ENCODE peak calls at places on chromosomes 2 and 18, in five cellular contexts. One of them, this sample, is unnamed.

GRCh38 chr18:78512080-78512601 is 467.5 kb upstream of the SALL3 start:
- DNase-seq in A549: no peak
- DNase-seq in K562: no peak
- DNase-seq in HepG2: no peak
- DNase-seq in GM12878: no peak
- DNase-seq in this sample: no peak

GRCh38 chr18:3383381-3383915 is 66.5 kb upstream of the TGIF1 start:
- DNase-seq in A549: no peak
- DNase-seq in K562: no peak
- DNase-seq in HepG2: no peak
- DNase-seq in GM12878: no peak
- DNase-seq in this sample: peak

GRCh38 chr2:208072250-208072892 is 47.0 kb upstream of the PLEKHM3 start:
- DNase-seq in A549: peak
- DNase-seq in K562: peak
- DNase-seq in HepG2: peak
- DNase-seq in GM12878: peak
- DNase-seq in this sample: peak

GRCh38 chr2:120594856-120595685 is 140.6 kb upstream of the GLI2 start:
- DNase-seq in A549: peak
- DNase-seq in K562: peak
- DNase-seq in HepG2: no peak
- DNase-seq in GM12878: no peak
- DNase-seq in this sample: peak

GRCh38 chr2:47984041-47984440 is 77.7 kb upstream of the FBXO11 start:
- DNase-seq in A549: no peak
- DNase-seq in K562: peak
- DNase-seq in HepG2: no peak
- DNase-seq in GM12878: no peak
- DNase-seq in this sample: no peak

GRCh38 chr2:233288663-233289062 is 19.0 kb upstream of the SAG start:
- DNase-seq in A549: no peak
- DNase-seq in K562: no peak
- DNase-seq in HepG2: no peak
- DNase-seq in GM12878: no peak
- DNase-seq in this sample: no peak

GRCh38 chr2:145321344-145321743 is 801.4 kb upstream of the ZEB2 start:
- DNase-seq in A549: no peak
- DNase-seq in K562: no peak
- DNase-seq in HepG2: no peak
- DNase-seq in GM12878: no peak
- DNase-seq in this sample: no peak

GRCh38 chr18:55821219-55821618 is 233.2 kb upstream of the TCF4 start:
- DNase-seq in A549: no peak
- DNase-seq in K562: no peak
- DNase-seq in HepG2: no peak
- DNase-seq in GM12878: no peak
- DNase-seq in this sample: no peak

GRCh38 chr18:74204543-74205152 is 56.3 kb downstream of the TIMM21 start:
- DNase-seq in A549: no peak
- DNase-seq in K562: no peak
- DNase-seq in HepG2: no peak
- DNase-seq in GM12878: no peak
- DNase-seq in this sample: no peak

GRCh38 chr2:29000481-29000880 is 19.4 kb downstream of the TOGARAM2 start:
- DNase-seq in A549: no peak
- DNase-seq in K562: peak
- DNase-seq in HepG2: no peak
- DNase-seq in GM12878: peak
- DNase-seq in this sample: no peak

GRCh38 chr2:209113030-209113429 is 310.8 kb upstream of the MAP2 start:
- DNase-seq in A549: no peak
- DNase-seq in K562: no peak
- DNase-seq in HepG2: no peak
- DNase-seq in GM12878: no peak
- DNase-seq in this sample: peak

GRCh38 chr18:34767601-34768027 is 57.5 kb downstream of the DTNA start:
- DNase-seq in A549: no peak
- DNase-seq in K562: no peak
- DNase-seq in HepG2: no peak
- DNase-seq in GM12878: no peak
- DNase-seq in this sample: no peak

DNA sequence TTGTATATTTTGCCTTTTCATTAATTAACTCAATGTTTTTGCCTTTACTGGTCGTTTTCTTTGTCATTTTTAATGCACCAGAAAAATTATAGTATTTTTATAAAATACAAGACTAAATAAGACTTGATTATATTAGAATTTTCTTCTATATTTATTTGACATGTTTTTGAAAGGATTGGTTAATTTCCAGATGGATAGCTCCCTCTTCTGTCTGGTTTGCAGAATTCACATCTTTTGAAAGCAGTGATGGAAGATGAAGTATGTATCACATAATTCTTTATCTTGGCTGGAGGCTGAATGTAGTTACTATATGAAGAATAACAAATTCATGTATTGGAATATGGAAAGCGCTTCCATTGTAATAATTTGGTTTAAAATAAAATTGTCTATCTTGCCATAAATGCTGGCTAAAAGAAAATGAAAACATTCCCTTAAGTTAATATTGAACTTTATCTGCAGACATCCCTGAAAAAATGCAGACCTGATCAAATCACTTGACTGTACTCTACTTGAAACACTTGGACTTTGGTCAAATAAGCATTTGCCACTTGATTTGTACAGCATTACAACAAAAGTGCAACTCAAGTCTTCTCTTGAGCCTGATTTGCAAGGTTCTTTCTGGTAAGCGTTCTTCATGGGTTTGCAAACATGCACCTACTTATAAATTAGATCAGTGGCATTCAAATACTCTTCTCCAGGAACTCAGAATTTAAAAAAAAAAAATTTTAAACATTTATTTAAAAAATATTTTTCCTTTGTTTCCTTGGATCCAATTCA is 86.4 kb upstream of the EFEMP1 start:
- DNase-seq in A549: peak
- DNase-seq in K562: peak
- DNase-seq in HepG2: peak
- DNase-seq in GM12878: no peak
- DNase-seq in this sample: peak
- TF ChIP-seq JUNB in A549: no peak
- TF ChIP-seq JUNB in K562: no peak
- TF ChIP-seq JUNB in HepG2: no peak
- TF ChIP-seq JUNB in GM12878: no peak
- TF ChIP-seq JUNB in this sample: no peak

GRCh38 chr2:118014492-118014824 is 588 bp upstream of the CCDC93 start:
- DNase-seq in A549: peak
- DNase-seq in K562: peak
- DNase-seq in HepG2: no peak
- DNase-seq in GM12878: no peak
- DNase-seq in this sample: peak
- TF ChIP-seq JUNB in A549: no peak
- TF ChIP-seq JUNB in K562: no peak
- TF ChIP-seq JUNB in HepG2: no peak
- TF ChIP-seq JUNB in GM12878: no peak
- TF ChIP-seq JUNB in this sample: no peak

GRCh38 chr2:171206422-171207115 is 45.9 kb upstream of the TLK1 start:
- DNase-seq in A549: no peak
- DNase-seq in K562: no peak
- DNase-seq in HepG2: no peak
- DNase-seq in GM12878: no peak
- DNase-seq in this sample: no peak

GRCh38 chr2:171208648-171209047 is 48.0 kb upstream of the TLK1 start:
- DNase-seq in A549: no peak
- DNase-seq in K562: no peak
- DNase-seq in HepG2: no peak
- DNase-seq in GM12878: no peak
- DNase-seq in this sample: no peak

GRCh38 chr2:171214093-171214492 is 53.4 kb upstream of the TLK1 start:
- DNase-seq in A549: no peak
- DNase-seq in K562: no peak
- DNase-seq in HepG2: no peak
- DNase-seq in GM12878: no peak
- DNase-seq in this sample: no peak

GRCh38 chr2:171210216-171210863 is 49.6 kb upstream of the TLK1 start:
- DNase-seq in A549: no peak
- DNase-seq in K562: no peak
- DNase-seq in HepG2: no peak
- DNase-seq in GM12878: no peak
- DNase-seq in this sample: peak

DNA sequence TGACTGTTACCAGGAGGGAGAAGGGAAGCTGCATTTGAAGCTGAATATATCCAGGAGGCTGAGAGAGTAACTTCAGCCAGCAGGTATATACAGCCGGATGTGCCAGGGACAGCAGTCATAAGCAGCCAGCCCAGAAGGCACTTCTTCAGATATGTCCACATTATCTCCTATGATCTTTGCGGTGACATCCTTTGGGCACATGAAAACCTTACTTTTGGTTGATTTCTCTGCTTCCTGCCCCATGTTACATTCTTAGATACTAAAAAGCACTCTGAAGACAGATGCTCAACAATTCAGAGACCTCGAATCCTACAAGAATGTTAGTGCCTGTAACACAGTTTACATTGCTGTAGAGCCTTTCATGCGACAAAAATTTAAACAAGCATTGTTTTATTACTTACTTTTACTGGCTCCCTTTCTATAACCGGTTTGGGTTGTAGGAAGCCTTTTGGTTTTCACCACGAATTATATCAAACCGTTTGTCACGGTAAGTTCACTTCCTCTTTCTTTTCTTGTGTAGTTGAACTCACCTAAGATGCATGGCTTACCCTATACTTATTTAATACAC is 50.3 kb upstream of the TLK1 start:
- DNase-seq in A549: no peak
- DNase-seq in K562: no peak
- DNase-seq in HepG2: no peak
- DNase-seq in GM12878: peak
- DNase-seq in this sample: peak
- TF ChIP-seq JUNB in A549: no peak
- TF ChIP-seq JUNB in K562: no peak
- TF ChIP-seq JUNB in HepG2: no peak
- TF ChIP-seq JUNB in GM12878: no peak
- TF ChIP-seq JUNB in this sample: no peak

GRCh38 chr2:86293612-86294011 is 43.8 kb downstream of the REEP1 start:
- DNase-seq in A549: no peak
- DNase-seq in K562: no peak
- DNase-seq in HepG2: no peak
- DNase-seq in GM12878: no peak
- DNase-seq in this sample: no peak
- TF ChIP-seq JUNB in A549: no peak
- TF ChIP-seq JUNB in K562: no peak
- TF ChIP-seq JUNB in HepG2: no peak
- TF ChIP-seq JUNB in GM12878: no peak
- TF ChIP-seq JUNB in this sample: no peak

GRCh38 chr2:150981826-150982225 is 279.8 kb downstream of the RBM43 start:
- DNase-seq in A549: no peak
- DNase-seq in K562: no peak
- DNase-seq in HepG2: no peak
- DNase-seq in GM12878: no peak
- DNase-seq in this sample: no peak

GRCh38 chr2:150977296-150977695 is 284.4 kb downstream of the RBM43 start:
- DNase-seq in A549: no peak
- DNase-seq in K562: no peak
- DNase-seq in HepG2: no peak
- DNase-seq in GM12878: no peak
- DNase-seq in this sample: peak

GRCh38 chr2:150974864-150975263 is 286.8 kb downstream of the RBM43 start:
- DNase-seq in A549: no peak
- DNase-seq in K562: no peak
- DNase-seq in HepG2: no peak
- DNase-seq in GM12878: no peak
- DNase-seq in this sample: no peak

GRCh38 chr2:150976604-150977003 is 285.1 kb downstream of the RBM43 start:
- DNase-seq in A549: no peak
- DNase-seq in K562: no peak
- DNase-seq in HepG2: no peak
- DNase-seq in GM12878: no peak
- DNase-seq in this sample: no peak

DNA sequence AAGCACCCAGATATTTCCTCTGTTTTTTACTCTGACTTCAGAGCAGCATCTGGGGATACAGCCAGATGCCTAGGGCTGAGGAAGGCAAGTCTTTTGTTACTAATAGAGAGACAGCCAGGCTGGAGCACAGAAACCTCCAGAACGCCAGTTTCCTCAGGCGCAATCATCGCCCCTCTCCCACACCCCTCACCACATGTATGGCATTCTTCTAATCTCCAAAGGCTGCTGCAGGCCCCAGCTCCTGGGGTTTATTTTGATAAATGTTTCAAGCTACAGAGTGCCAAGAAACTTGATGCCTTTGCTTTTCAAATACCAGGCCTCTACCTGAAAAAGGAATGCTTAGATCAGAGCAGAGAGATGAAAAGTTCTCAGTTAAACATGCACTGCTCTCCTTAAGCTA is 283.6 kb downstream of the RBM43 start:
- DNase-seq in A549: no peak
- DNase-seq in K562: no peak
- DNase-seq in HepG2: no peak
- DNase-seq in GM12878: no peak
- DNase-seq in this sample: peak
- TF ChIP-seq JUNB in A549: no peak
- TF ChIP-seq JUNB in K562: no peak
- TF ChIP-seq JUNB in HepG2: no peak
- TF ChIP-seq JUNB in GM12878: no peak
- TF ChIP-seq JUNB in this sample: no peak

GRCh38 chr2:4980989-4981388 is 711.2 kb upstream of the SOX11 start:
- DNase-seq in A549: no peak
- DNase-seq in K562: no peak
- DNase-seq in HepG2: no peak
- DNase-seq in GM12878: no peak
- DNase-seq in this sample: no peak
- TF ChIP-seq JUNB in A549: no peak
- TF ChIP-seq JUNB in K562: no peak
- TF ChIP-seq JUNB in HepG2: no peak
- TF ChIP-seq JUNB in GM12878: no peak
- TF ChIP-seq JUNB in this sample: no peak

DNA sequence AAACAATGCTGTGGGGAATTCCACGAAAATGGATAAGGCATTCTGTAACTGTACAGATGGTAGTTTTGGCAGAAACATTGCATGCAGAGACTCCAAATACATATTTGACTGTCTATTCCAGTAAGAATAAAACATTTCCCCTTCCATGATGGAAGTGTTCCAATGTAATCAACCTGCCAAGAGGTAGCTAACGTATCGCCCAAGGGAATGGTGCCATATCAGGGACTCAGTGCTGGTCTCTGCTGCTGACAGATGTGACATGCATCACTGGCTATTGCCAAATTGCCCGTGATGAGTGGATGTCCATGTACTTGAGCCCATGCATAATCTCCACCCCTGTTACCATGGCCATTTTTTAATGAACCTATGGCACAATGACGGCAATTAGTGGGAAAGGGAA is 418.0 kb downstream of the CDH7 start:
- DNase-seq in A549: no peak
- DNase-seq in K562: no peak
- DNase-seq in HepG2: no peak
- DNase-seq in GM12878: no peak
- DNase-seq in this sample: no peak
- TF ChIP-seq JUNB in A549: no peak
- TF ChIP-seq JUNB in K562: no peak
- TF ChIP-seq JUNB in HepG2: no peak
- TF ChIP-seq JUNB in GM12878: no peak
- TF ChIP-seq JUNB in this sample: no peak